ENCODE peak calls at places on chromosomes 16 and 17, in eight cellular contexts. K, V, T, A, U, X, R and L are unnamed samples.

GRCh38 chr16:84484579-84485254 is 19.7 kb downstream of the MEAK7 start:
- DNase-seq in T (peak; percentile 41), X (no peak), V (peak; percentile 62), U (no peak), K (peak; percentile 80), A (peak; percentile 20), R (peak; percentile 73), L (peak; percentile 66)

GRCh38 chr17:51152766-51153209 is 571 bp upstream of the NME1 start:
- DNase-seq in K (no peak), T (no peak), X (no peak), V (no peak), R (no peak), A (no peak), U (no peak), L (no peak)

GRCh38 chr16:7303014-7303676 is 29.5 kb upstream of the RBFOX1 start:
- DNase-seq in R (peak; percentile 68), T (no peak), A (no peak), K (no peak), U (no peak), V (no peak), X (no peak), L (no peak)

GRCh38 chr16:30782486-30783279 is 4.3 kb downstream of the ZNF629 start:
- DNase-seq in T (no peak), R (no peak), A (no peak), X (no peak), K (no peak), U (no peak), V (no peak), L (no peak)

GRCh38 chr17:57242148-57242547 is 14.2 kb upstream of the MSI2 start:
- DNase-seq in R (no peak), U (no peak), X (no peak), V (no peak), K (no peak), A (no peak), T (no peak), L (peak; percentile 57)

GRCh38 chr17:70168044-70168978 is 1.0 kb upstream of the KCNJ2 start:
- DNase-seq in U (peak; percentile 60), R (peak; percentile 65), V (peak; percentile 80), A (no peak), X (no peak), K (peak; percentile 69), T (no peak), L (peak; percentile 74)

GRCh38 chr16:74999208-74999682 is 421 bp downstream of the ZNRF1 start:
- DNase-seq in K (no peak), U (peak; percentile 27), T (no peak), V (no peak), X (no peak), R (no peak), A (no peak), L (peak; percentile 46)

GRCh38 chr17:17540935-17541639 is 44.9 kb upstream of the RASD1 start:
- DNase-seq in K (no peak), A (no peak), R (no peak), U (no peak), V (no peak), T (no peak), X (no peak), L (no peak)

GRCh38 chr17:41734139-41734948 is at the start of gene HAP1:
- DNase-seq in A (no peak), V (peak; percentile 76), T (no peak), U (peak; percentile 37), K (no peak), R (peak; percentile 93), X (no peak), L (peak; percentile 26)

GRCh38 chr17:15894913-15895658 is 49.8 kb upstream of the ADORA2B start:
- DNase-seq in X (no peak), K (no peak), U (peak; percentile 54), R (no peak), V (no peak), A (no peak), T (no peak), L (no peak)

GRCh38 chr16:87524407-87524806 is 31.6 kb upstream of the ZCCHC14 start:
- DNase-seq in X (no peak), R (no peak), A (no peak), U (no peak), V (no peak), K (no peak), T (no peak), L (no peak)

GRCh38 chr16:85612801-85613608 is at the start of gene GSE1:
- DNase-seq in T (peak; percentile 96), U (peak; percentile 99), A (peak; percentile 84), V (peak; percentile 96), X (no peak), K (peak; percentile 72), R (peak; percentile 94), L (peak; percentile 96)
- TF ChIP-seq POLR2A in T (peak; percentile 58), U (peak; percentile 99), A (peak; percentile 94), V (peak; percentile 1), X (no peak), K (peak; percentile 13), R (no peak), L (no peak)

DNA sequence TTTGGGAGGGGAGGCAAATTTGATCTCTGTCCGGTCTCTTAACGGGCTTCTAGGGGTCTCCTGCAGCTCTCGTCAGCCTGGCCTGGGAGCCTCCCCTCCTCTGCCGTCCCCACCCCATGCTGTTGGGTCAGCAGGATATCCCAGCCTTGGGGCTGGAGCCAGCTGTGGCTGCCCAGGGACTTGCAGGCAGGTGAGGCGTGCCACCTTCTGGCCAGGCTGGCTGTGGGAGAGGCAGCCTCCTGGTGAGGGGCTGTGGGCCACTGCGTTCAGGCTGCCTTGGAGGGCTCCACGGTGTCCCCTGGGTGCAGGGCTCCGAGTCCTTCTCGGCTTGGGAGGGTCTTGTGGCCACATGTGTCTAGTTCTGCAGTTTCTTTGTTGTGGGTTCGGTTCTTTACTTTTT is 34.6 kb downstream of the TBCD start:
- DNase-seq in X (no peak), V (no peak), U (no peak), R (no peak), K (no peak), T (no peak), A (no peak), L (no peak)
- H3K27ac ChIP-seq in X (peak overlapping the region; percentile 91), V (no peak overlapping the region), U (no peak overlapping the region), R (no peak overlapping the region), K (no peak overlapping the region), T (no peak overlapping the region), A (no peak overlapping the region), L (no peak overlapping the region)

GRCh38 chr17:337022-337420 is 15.6 kb downstream of the RPH3AL start:
- DNase-seq in U (no peak), T (no peak), V (no peak), X (no peak), A (no peak), R (no peak), K (no peak), L (no peak)

GRCh38 chr17:336110-337021 is 16.2 kb downstream of the RPH3AL start:
- DNase-seq in K (peak; percentile 61), V (no peak), A (no peak), T (no peak), X (no peak), R (no peak), U (peak; percentile 86), L (peak; percentile 61)

GRCh38 chr17:335691-336090 is 16.9 kb downstream of the RPH3AL start:
- DNase-seq in U (peak; percentile 72), R (no peak), K (no peak), T (no peak), X (no peak), A (no peak), V (no peak), L (no peak)

GRCh38 chr17:333626-334396 is 18.8 kb downstream of the RPH3AL start:
- DNase-seq in A (peak; percentile 26), X (no peak), V (no peak), T (no peak), R (peak; percentile 69), K (peak; percentile 72), U (peak; percentile 92), L (peak; percentile 88)

DNA sequence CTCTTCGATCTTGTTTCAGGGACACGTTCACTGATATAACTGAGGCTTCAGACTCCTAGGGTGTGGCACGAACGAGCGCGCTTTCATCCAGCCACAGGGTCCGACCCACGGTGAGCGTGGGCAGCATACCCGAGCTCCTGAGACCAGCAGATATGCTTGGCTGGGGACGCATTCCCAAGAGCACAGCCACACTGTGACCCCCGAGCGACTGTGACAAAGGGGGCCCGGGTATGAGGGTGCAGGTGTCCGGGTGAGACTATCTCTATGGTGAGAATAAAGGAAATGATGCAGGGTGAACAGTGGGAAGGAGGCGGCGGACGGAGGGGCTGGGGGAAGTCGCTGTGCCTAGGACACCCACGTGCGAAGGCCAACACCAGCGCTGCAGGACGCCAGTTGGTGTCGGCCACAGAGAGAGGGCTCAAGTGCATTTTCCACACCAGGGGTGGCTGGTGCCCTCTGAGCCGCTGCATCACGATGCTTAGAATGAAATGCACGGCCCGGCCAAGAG is 17.6 kb downstream of the RPH3AL start:
- DNase-seq in T (no peak), X (no peak), K (no peak), U (peak; percentile 38), A (no peak), R (no peak), V (no peak), L (no peak)
- H3K4me1 ChIP-seq in T (no peaks in the 10 kb centered on the region), X (no peaks in the 10 kb centered on the region), K (peaks cover 31% of the 10 kb centered on the region), U (peaks cover 100% of the 10 kb centered on the region), A (no peaks in the 10 kb centered on the region), R (peaks cover 28% of the 10 kb centered on the region), V (no peaks in the 10 kb centered on the region), L (peaks cover 44% of the 10 kb centered on the region)

GRCh38 chr17:64506576-64507417 is at the start of gene CEP95:
- DNase-seq in K (peak; percentile 96), U (peak; percentile 92), R (peak; percentile 95), T (peak; percentile 98), V (no peak), A (peak; percentile 96), X (peak; percentile 98), L (peak; percentile 97)

GRCh38 chr17:64504769-64505319 is 1.2 kb downstream of the DDX5 start:
- DNase-seq in R (no peak), T (no peak), V (peak; percentile 45), U (peak; percentile 26), X (no peak), A (no peak), K (no peak), L (no peak)

GRCh38 chr17:64506201-64506575 is at the start of gene DDX5:
- DNase-seq in V (peak; percentile 99), K (peak; percentile 95), U (peak; percentile 99), R (peak; percentile 96), T (peak; percentile 100), X (peak; percentile 98), A (peak; percentile 97), L (peak; percentile 98)

GRCh38 chr17:64503821-64504768 is 2.0 kb downstream of the DDX5 start:
- DNase-seq in U (no peak), X (no peak), V (no peak), R (no peak), A (no peak), K (no peak), T (no peak), L (no peak)

DNA sequence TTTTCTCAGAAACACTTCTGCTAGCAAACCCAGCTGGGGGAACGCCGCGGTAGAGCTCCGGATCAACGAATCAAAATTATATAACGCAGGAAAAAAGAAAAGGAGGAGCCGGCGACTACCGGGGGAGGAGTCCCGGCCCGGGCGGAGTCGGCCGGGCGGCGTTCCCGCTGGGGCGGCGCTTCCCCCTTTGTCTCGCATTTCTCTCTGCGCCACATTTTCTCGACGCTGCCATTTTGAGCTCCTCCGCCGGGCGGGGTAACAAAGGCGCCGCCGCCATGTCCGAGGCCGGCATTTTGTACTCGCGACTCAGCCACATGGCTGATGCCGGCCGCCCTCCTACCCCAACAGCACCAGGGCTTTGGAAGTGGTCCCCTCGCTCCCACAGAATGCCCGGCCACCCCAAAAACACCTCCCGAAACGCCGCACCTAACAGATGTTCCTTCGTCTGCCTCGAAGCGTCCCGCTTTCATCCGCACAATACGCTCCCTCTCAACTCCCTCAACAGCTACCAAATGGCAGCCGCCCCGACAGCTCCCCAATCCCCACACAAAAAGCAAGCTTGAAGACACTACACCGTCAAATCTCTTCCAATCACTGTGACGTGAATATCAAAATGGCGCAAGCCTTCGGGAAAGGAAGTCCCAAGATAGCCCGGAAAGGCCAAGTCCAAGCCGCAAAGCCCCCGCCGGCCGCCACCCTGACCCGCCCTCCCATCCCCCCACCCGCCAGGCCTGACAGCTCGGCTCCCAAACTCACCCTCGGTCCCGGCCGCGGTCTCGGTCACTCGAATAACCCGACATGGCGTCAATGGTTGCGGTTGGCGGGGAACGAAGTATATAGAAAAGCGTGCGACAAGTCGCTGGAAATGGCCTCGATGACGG is 529 bp downstream of the DDX5 start:
- DNase-seq in K (peak; percentile 86), X (peak; percentile 76), T (peak; percentile 59), A (peak; percentile 81), V (peak; percentile 84), U (peak; percentile 95), R (peak; percentile 74), L (peak; percentile 94)
- TF ChIP-seq POLR2A in K (peak; percentile 47), X (no peak), T (no peak), A (peak; percentile 73), V (peak; percentile 65), U (peak; percentile 30), R (no peak), L (no peak)